ENCODE peak calls at places on chromosome 17, in ten cellular contexts. L is pancreas; Z is adrenal gland; E is neuronal stem cell; G is left lung; A is tibial nerve; U is astrocyte; B is effector memory CD4-positive, alpha-beta T cell; J is breast epithelium; Y is tibial artery. C is an unnamed sample.

GRCh38 chr17:60548990-60549389 is 22.9 kb upstream of the APPBP2 start:
- DNase-seq in L (no peak), Z (no peak), E (no peak), G (no peak), A (no peak), U (no peak), B (no peak), J (no peak), Y (no peak), C (no peak)

GRCh38 chr17:62823111-62823895 is 15.2 kb upstream of the MARCHF10 start:
- DNase-seq in L (no peak), Z (no peak), E (no peak), G (no peak), A (no peak), U (peak; percentile 25), B (no peak), J (no peak), Y (no peak), C (no peak)

GRCh38 chr17:30831663-30832437 is at the start of gene ATAD5:
- DNase-seq in L (peak; percentile 94), Z (peak; percentile 93), E (peak; percentile 74), G (peak; percentile 97), A (peak; percentile 78), U (peak; percentile 88), B (peak; percentile 83), J (peak; percentile 86), Y (peak; percentile 94), C (peak; percentile 95)

GRCh38 chr17:74427763-74428153 is 4.1 kb upstream of the GPRC5C start:
- DNase-seq in L (no peak), Z (no peak), E (no peak), G (no peak), A (no peak), U (no peak), B (no peak), J (no peak), Y (no peak), C (no peak)

GRCh38 chr17:80474933-80475915 is 1.2 kb downstream of the NPTX1 start:
- DNase-seq in L (peak; percentile 76), Z (no peak), E (no peak), G (no peak), A (no peak), U (no peak), B (no peak), J (no peak), Y (no peak), C (no peak)

GRCh38 chr17:81991684-81992513 is 14.5 kb downstream of the ASPSCR1 start:
- DNase-seq in L (peak; percentile 96), Z (peak; percentile 67), E (peak; percentile 20), G (peak; percentile 95), A (peak; percentile 41), U (peak; percentile 35), B (no peak), J (peak; percentile 83), Y (peak; percentile 85), C (peak; percentile 98)

GRCh38 chr17:38405654-38406053 is 22.6 kb upstream of the ARHGAP23 start:
- DNase-seq in L (no peak), Z (no peak), E (no peak), G (no peak), A (no peak), U (no peak), B (no peak), J (no peak), Y (no peak), C (no peak)

GRCh38 chr17:28741358-28742349 is 2.2 kb upstream of the TRAF4 start:
- DNase-seq in L (peak; percentile 34), Z (no peak), E (no peak), G (no peak), A (no peak), U (no peak), B (no peak), J (no peak), Y (no peak), C (no peak)

DNA sequence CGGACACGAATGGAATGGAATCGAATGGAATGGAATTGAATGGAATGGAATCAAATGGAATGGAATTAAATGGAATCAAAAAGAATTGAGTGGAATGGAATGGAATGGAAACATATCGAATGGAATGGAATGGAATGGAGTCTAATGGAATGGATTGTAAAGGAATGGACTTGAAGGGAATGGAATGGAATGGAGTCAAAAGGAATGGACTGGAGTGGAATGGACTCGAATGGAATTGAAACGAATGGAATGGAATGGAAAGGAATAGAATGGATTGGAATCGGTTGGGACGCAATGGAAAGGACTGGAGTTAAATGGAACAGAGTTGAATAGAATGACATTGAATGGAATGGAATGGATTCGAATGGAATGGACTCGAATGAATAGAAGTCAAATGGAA is 486.9 kb upstream of the WSB1 start:
- DNase-seq in L (no peak), Z (no peak), E (no peak), G (no peak), A (no peak), U (no peak), B (no peak), J (no peak), Y (no peak), C (no peak)
- H3K9me3 ChIP-seq in L (no peaks in the 10 kb centered on the region), Z (no peaks in the 10 kb centered on the region), E (peaks cover 13% of the 10 kb centered on the region), G (peaks cover 7% of the 10 kb centered on the region), A (peaks cover 4% of the 10 kb centered on the region), U (peaks cover 57% of the 10 kb centered on the region), B (peaks cover 5% of the 10 kb centered on the region), J (peaks cover 23% of the 10 kb centered on the region), Y (no peaks in the 10 kb centered on the region), C (peaks cover 46% of the 10 kb centered on the region)

GRCh38 chr17:45227101-45227591 is 5.5 kb downstream of the FMNL1 start:
- DNase-seq in L (peak; percentile 22), Z (no peak), E (no peak), G (peak; percentile 54), A (no peak), U (no peak), B (no peak), J (no peak), Y (no peak), C (no peak)

GRCh38 chr17:45228121-45228941 is 6.6 kb downstream of the FMNL1 start:
- DNase-seq in L (peak; percentile 78), Z (no peak), E (no peak), G (peak; percentile 71), A (no peak), U (no peak), B (no peak), J (no peak), Y (no peak), C (no peak)

GRCh38 chr17:45226620-45227019 is 4.9 kb downstream of the FMNL1 start:
- DNase-seq in L (no peak), Z (no peak), E (no peak), G (no peak), A (no peak), U (no peak), B (no peak), J (no peak), Y (no peak), C (no peak)

GRCh38 chr17:45228985-45229517 is 7.4 kb downstream of the FMNL1 start:
- DNase-seq in L (peak; percentile 76), Z (peak; percentile 68), E (no peak), G (peak; percentile 98), A (peak; percentile 67), U (peak; percentile 77), B (peak; percentile 79), J (no peak), Y (peak; percentile 87), C (peak; percentile 91)

DNA sequence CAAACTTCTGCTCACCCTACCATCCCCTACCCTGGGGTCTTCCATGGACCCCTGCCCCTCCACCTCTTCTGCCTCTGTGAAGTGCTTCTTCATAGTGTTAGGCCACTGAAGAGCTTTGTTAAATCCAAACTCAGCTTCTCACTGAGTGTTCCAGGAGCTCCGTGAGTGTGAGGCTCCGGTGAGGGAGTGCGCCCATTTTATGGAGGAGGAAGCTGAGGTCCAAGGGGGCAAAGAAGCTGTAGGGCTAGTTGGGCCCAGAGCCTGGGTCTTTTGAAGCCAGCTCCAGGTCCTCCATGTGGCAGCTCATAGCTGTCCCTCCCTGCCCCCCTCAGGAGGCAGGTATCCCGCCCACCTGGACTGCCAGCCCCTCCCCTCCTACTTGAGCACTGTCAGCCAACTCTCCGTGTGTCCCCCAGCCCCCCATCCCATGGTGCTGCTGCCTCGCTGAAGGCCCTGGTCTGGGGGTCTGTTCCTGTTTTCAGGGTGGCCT is 6.0 kb downstream of the FMNL1 start:
- DNase-seq in L (peak; percentile 55), Z (peak; percentile 16), E (no peak), G (peak; percentile 71), A (no peak), U (no peak), B (no peak), J (no peak), Y (no peak), C (no peak)
- H3K4me3 ChIP-seq in L (no peak overlapping the region), Z (no peak overlapping the region), E (no peak overlapping the region), G (no peak overlapping the region), A (peak overlapping the region; percentile 1), U (no peak overlapping the region), B (peak overlapping the region; percentile 79), J (no peak overlapping the region), Y (no peak overlapping the region), C (no peak overlapping the region)

GRCh38 chr17:5179003-5179402 is 12.7 kb downstream of the ZNF594 start:
- DNase-seq in L (no peak), Z (no peak), E (no peak), G (no peak), A (no peak), U (no peak), B (no peak), J (no peak), Y (no peak), C (no peak)

GRCh38 chr17:5181509-5182305 is 10.0 kb downstream of the ZNF594 start:
- DNase-seq in L (no peak), Z (no peak), E (no peak), G (no peak), A (no peak), U (no peak), B (no peak), J (no peak), Y (no peak), C (no peak)

GRCh38 chr17:5182597-5183409 is 8.9 kb downstream of the ZNF594 start:
- DNase-seq in L (no peak), Z (no peak), E (no peak), G (no peak), A (no peak), U (no peak), B (no peak), J (no peak), Y (no peak), C (no peak)

GRCh38 chr17:5183410-5183793 is 8.3 kb downstream of the ZNF594 start:
- DNase-seq in L (no peak), Z (no peak), E (no peak), G (no peak), A (no peak), U (no peak), B (no peak), J (no peak), Y (no peak), C (no peak)

DNA sequence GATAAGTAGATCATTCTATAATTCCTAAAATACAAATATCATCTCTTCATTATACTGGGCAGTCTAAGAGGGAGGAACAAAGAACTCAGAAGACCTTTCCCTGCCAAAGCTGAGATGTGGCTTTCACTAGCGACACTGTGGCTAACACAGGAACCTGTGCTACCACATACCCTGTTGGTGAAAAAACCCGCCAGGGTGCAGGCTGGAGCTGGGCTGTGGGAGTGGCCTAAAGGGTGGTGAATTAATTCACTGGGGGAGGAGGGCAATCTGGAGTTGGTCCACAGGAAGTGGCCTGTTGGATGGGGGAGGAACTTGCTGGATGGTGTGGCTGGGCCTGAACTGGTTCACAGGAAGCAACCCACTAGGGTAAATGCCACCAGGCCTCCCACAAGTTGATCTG is 7.4 kb downstream of the ZNF594 start:
- DNase-seq in L (no peak), Z (no peak), E (no peak), G (no peak), A (no peak), U (no peak), B (no peak), J (no peak), Y (no peak), C (no peak)
- H3K27me3 ChIP-seq in L (no peaks in the 10 kb centered on the region), Z (no peaks in the 10 kb centered on the region), E (no peaks in the 10 kb centered on the region), G (no peaks in the 10 kb centered on the region), A (no peaks in the 10 kb centered on the region), U (no peaks in the 10 kb centered on the region), B (no peaks in the 10 kb centered on the region), J (no peaks in the 10 kb centered on the region), Y (no peaks in the 10 kb centered on the region), C (no peaks in the 10 kb centered on the region)

GRCh38 chr17:5361426-5361825 is 58.0 kb downstream of the NUP88 start:
- DNase-seq in L (no peak), Z (no peak), E (no peak), G (no peak), A (no peak), U (no peak), B (no peak), J (no peak), Y (no peak), C (no peak)
- H3K9me3 ChIP-seq in L (no peaks in the 10 kb centered on the region), Z (no peaks in the 10 kb centered on the region), E (no peaks in the 10 kb centered on the region), G (no peaks in the 10 kb centered on the region), A (no peaks in the 10 kb centered on the region), U (no peaks in the 10 kb centered on the region), B (no peaks in the 10 kb centered on the region), J (no peaks in the 10 kb centered on the region), Y (no peaks in the 10 kb centered on the region), C (no peaks in the 10 kb centered on the region)